ENCODE peak calls at places on chromosomes 16 and 17, in nine cellular contexts. One of them, this sample, is unnamed. For H3K27me3, the result is how much of the 10 kb centered on the place peaks cover.

GRCh38 chr17:49580055-49580721 is 4.5 kb downstream of the NXPH3 start:
- DNase-seq in mesenchymal stem cell: no peak
- DNase-seq in CD8-positive, alpha-beta memory T cell: no peak
- DNase-seq in HL-60: no peak
- DNase-seq in hepatocyte: no peak
- DNase-seq in right atrium auricular region: no peak
- DNase-seq in left ventricle myocardium inferior: no peak
- DNase-seq in spleen: no peak
- DNase-seq in CD8-positive, alpha-beta T cell: no peak
- DNase-seq in this sample: no peak

GRCh38 chr17:30565073-30565935 is 88.1 kb downstream of the GOSR1 start:
- DNase-seq in right atrium auricular region: peak
- DNase-seq in mesenchymal stem cell: no peak
- DNase-seq in CD8-positive, alpha-beta T cell: no peak
- DNase-seq in hepatocyte: no peak
- DNase-seq in HL-60: no peak
- DNase-seq in CD8-positive, alpha-beta memory T cell: no peak
- DNase-seq in left ventricle myocardium inferior: no peak
- DNase-seq in spleen: no peak
- DNase-seq in this sample: no peak

GRCh38 chr17:10053976-10054551 is 144.3 kb downstream of the GAS7 start:
- DNase-seq in HL-60: no peak
- DNase-seq in left ventricle myocardium inferior: no peak
- DNase-seq in mesenchymal stem cell: no peak
- DNase-seq in right atrium auricular region: no peak
- DNase-seq in CD8-positive, alpha-beta T cell: no peak
- DNase-seq in hepatocyte: no peak
- DNase-seq in spleen: no peak
- DNase-seq in CD8-positive, alpha-beta memory T cell: no peak
- DNase-seq in this sample: no peak

GRCh38 chr17:19791918-19792317 is 43.8 kb upstream of the ALDH3A1 start:
- DNase-seq in CD8-positive, alpha-beta T cell: no peak
- DNase-seq in spleen: no peak
- DNase-seq in hepatocyte: no peak
- DNase-seq in right atrium auricular region: no peak
- DNase-seq in CD8-positive, alpha-beta memory T cell: no peak
- DNase-seq in mesenchymal stem cell: no peak
- DNase-seq in left ventricle myocardium inferior: no peak
- DNase-seq in HL-60: no peak
- DNase-seq in this sample: no peak

GRCh38 chr17:44219636-44220210 is at the start of gene UBTF:
- DNase-seq in left ventricle myocardium inferior: peak
- DNase-seq in CD8-positive, alpha-beta memory T cell: peak
- DNase-seq in spleen: peak
- DNase-seq in right atrium auricular region: no peak
- DNase-seq in HL-60: no peak
- DNase-seq in mesenchymal stem cell: peak
- DNase-seq in CD8-positive, alpha-beta T cell: peak
- DNase-seq in hepatocyte: peak
- DNase-seq in this sample: peak

GRCh38 chr16:87790278-87791023 is 24.7 kb upstream of the KLHDC4 start:
- DNase-seq in mesenchymal stem cell: no peak
- DNase-seq in hepatocyte: no peak
- DNase-seq in left ventricle myocardium inferior: peak
- DNase-seq in HL-60: no peak
- DNase-seq in CD8-positive, alpha-beta memory T cell: no peak
- DNase-seq in spleen: no peak
- DNase-seq in right atrium auricular region: no peak
- DNase-seq in CD8-positive, alpha-beta T cell: no peak
- DNase-seq in this sample: peak

GRCh38 chr17:44362964-44363612 is 565 bp downstream of the FAM171A2 start:
- DNase-seq in mesenchymal stem cell: peak
- DNase-seq in HL-60: no peak
- DNase-seq in left ventricle myocardium inferior: no peak
- DNase-seq in hepatocyte: peak
- DNase-seq in CD8-positive, alpha-beta memory T cell: no peak
- DNase-seq in CD8-positive, alpha-beta T cell: no peak
- DNase-seq in spleen: no peak
- DNase-seq in right atrium auricular region: no peak
- DNase-seq in this sample: no peak

GRCh38 chr16:11796227-11797165 is 562 bp downstream of the ZC3H7A start:
- DNase-seq in spleen: peak
- DNase-seq in right atrium auricular region: peak
- DNase-seq in hepatocyte: peak
- DNase-seq in left ventricle myocardium inferior: peak
- DNase-seq in mesenchymal stem cell: peak
- DNase-seq in CD8-positive, alpha-beta memory T cell: peak
- DNase-seq in CD8-positive, alpha-beta T cell: peak
- DNase-seq in HL-60: no peak
- DNase-seq in this sample: peak

GRCh38 chr16:68972008-68972407 is 128.7 kb downstream of the TANGO6 start:
- DNase-seq in CD8-positive, alpha-beta memory T cell: no peak
- DNase-seq in right atrium auricular region: no peak
- DNase-seq in mesenchymal stem cell: no peak
- DNase-seq in spleen: no peak
- DNase-seq in CD8-positive, alpha-beta T cell: no peak
- DNase-seq in HL-60: no peak
- DNase-seq in hepatocyte: no peak
- DNase-seq in left ventricle myocardium inferior: no peak
- DNase-seq in this sample: no peak

GRCh38 chr16:49539758-49540157 is 166.2 kb downstream of the C16orf78 start:
- DNase-seq in spleen: peak
- DNase-seq in HL-60: no peak
- DNase-seq in CD8-positive, alpha-beta memory T cell: no peak
- DNase-seq in mesenchymal stem cell: no peak
- DNase-seq in hepatocyte: no peak
- DNase-seq in left ventricle myocardium inferior: no peak
- DNase-seq in CD8-positive, alpha-beta T cell: no peak
- DNase-seq in right atrium auricular region: no peak
- DNase-seq in this sample: no peak

GRCh38 chr17:31535581-31535981 is 144.1 kb downstream of the RAB11FIP4 start:
- DNase-seq in spleen: peak
- DNase-seq in CD8-positive, alpha-beta T cell: no peak
- DNase-seq in mesenchymal stem cell: no peak
- DNase-seq in HL-60: no peak
- DNase-seq in CD8-positive, alpha-beta memory T cell: no peak
- DNase-seq in left ventricle myocardium inferior: no peak
- DNase-seq in right atrium auricular region: no peak
- DNase-seq in hepatocyte: no peak
- DNase-seq in this sample: no peak

GRCh38 chr17:37160940-37161339 is 212.2 kb downstream of the AATF start:
- DNase-seq in hepatocyte: peak
- DNase-seq in left ventricle myocardium inferior: no peak
- DNase-seq in spleen: no peak
- DNase-seq in right atrium auricular region: no peak
- DNase-seq in CD8-positive, alpha-beta memory T cell: no peak
- DNase-seq in CD8-positive, alpha-beta T cell: no peak
- DNase-seq in HL-60: no peak
- DNase-seq in mesenchymal stem cell: peak
- DNase-seq in this sample: no peak

GRCh38 chr16:85460983-85461813 is 151.9 kb upstream of the GSE1 start:
- DNase-seq in hepatocyte: peak
- DNase-seq in spleen: no peak
- DNase-seq in HL-60: no peak
- DNase-seq in left ventricle myocardium inferior: no peak
- DNase-seq in CD8-positive, alpha-beta T cell: no peak
- DNase-seq in mesenchymal stem cell: peak
- DNase-seq in right atrium auricular region: no peak
- DNase-seq in CD8-positive, alpha-beta memory T cell: no peak
- DNase-seq in this sample: peak

GRCh38 chr17:16442594-16443389 is 27.4 kb downstream of the TRPV2 start:
- DNase-seq in hepatocyte: no peak
- DNase-seq in right atrium auricular region: no peak
- DNase-seq in HL-60: no peak
- DNase-seq in left ventricle myocardium inferior: no peak
- DNase-seq in CD8-positive, alpha-beta T cell: no peak
- DNase-seq in spleen: no peak
- DNase-seq in mesenchymal stem cell: peak
- DNase-seq in CD8-positive, alpha-beta memory T cell: no peak
- DNase-seq in this sample: no peak

GRCh38 chr17:68759343-68760140 is 158.4 kb upstream of the FAM20A start:
- DNase-seq in CD8-positive, alpha-beta memory T cell: peak
- DNase-seq in left ventricle myocardium inferior: peak
- DNase-seq in right atrium auricular region: peak
- DNase-seq in spleen: peak
- DNase-seq in HL-60: peak
- DNase-seq in hepatocyte: peak
- DNase-seq in CD8-positive, alpha-beta T cell: peak
- DNase-seq in mesenchymal stem cell: peak
- DNase-seq in this sample: peak

GRCh38 chr16:83878838-83879237 is 20.1 kb upstream of the MLYCD start:
- DNase-seq in hepatocyte: peak
- DNase-seq in CD8-positive, alpha-beta memory T cell: no peak
- DNase-seq in left ventricle myocardium inferior: no peak
- DNase-seq in spleen: no peak
- DNase-seq in right atrium auricular region: no peak
- DNase-seq in mesenchymal stem cell: peak
- DNase-seq in CD8-positive, alpha-beta T cell: no peak
- DNase-seq in HL-60: no peak
- DNase-seq in this sample: no peak

GRCh38 chr16:65896448-65897153 is 469.9 kb upstream of the CDH5 start:
- DNase-seq in right atrium auricular region: no peak
- DNase-seq in mesenchymal stem cell: no peak
- DNase-seq in CD8-positive, alpha-beta T cell: no peak
- DNase-seq in hepatocyte: no peak
- DNase-seq in left ventricle myocardium inferior: no peak
- DNase-seq in HL-60: no peak
- DNase-seq in CD8-positive, alpha-beta memory T cell: no peak
- DNase-seq in spleen: no peak
- DNase-seq in this sample: no peak

DNA sequence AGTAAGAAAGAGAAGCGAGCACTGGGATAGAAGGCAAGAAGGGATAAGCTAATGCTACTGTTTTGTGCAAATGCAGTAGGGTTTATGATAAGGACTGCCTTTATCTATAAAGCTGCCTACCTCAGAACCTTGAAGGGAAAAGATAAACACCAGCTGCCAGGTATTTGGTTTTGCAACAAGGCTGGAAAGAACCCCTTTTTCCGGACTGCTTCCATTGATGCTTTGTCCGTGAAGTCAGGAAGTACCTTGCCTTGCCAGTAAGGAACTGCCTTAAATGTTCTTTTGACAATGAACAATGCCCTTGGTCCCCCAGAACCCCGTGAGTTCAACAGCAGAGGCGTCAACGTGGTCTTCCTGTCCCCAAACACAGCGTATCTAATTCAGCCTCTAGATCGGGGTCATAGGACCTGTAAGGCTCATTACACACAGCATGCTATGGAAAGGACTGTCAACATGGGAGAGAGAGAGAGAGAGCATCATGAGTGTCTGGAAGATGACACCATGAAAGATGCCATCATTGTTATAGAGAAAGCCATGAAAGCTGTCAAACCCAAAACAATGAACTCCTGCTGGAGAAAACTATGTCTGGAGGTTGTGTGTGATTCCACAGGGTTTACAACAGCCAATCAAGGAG is 113.4 kb downstream of the ANKRD11 start:
- DNase-seq in spleen: no peak
- DNase-seq in CD8-positive, alpha-beta T cell: no peak
- DNase-seq in right atrium auricular region: no peak
- DNase-seq in HL-60: no peak
- DNase-seq in left ventricle myocardium inferior: no peak
- DNase-seq in mesenchymal stem cell: no peak
- DNase-seq in CD8-positive, alpha-beta memory T cell: no peak
- DNase-seq in hepatocyte: no peak
- DNase-seq in this sample: peak
- H3K27ac ChIP-seq in spleen: no peak
- H3K27ac ChIP-seq in CD8-positive, alpha-beta T cell: no peak
- H3K27ac ChIP-seq in right atrium auricular region: no peak
- H3K27ac ChIP-seq in HL-60: no peak
- H3K27ac ChIP-seq in left ventricle myocardium inferior: no peak
- H3K27ac ChIP-seq in mesenchymal stem cell: no peak
- H3K27ac ChIP-seq in CD8-positive, alpha-beta memory T cell: no peak
- H3K27ac ChIP-seq in hepatocyte: peak
- H3K27ac ChIP-seq in this sample: no peak

DNA sequence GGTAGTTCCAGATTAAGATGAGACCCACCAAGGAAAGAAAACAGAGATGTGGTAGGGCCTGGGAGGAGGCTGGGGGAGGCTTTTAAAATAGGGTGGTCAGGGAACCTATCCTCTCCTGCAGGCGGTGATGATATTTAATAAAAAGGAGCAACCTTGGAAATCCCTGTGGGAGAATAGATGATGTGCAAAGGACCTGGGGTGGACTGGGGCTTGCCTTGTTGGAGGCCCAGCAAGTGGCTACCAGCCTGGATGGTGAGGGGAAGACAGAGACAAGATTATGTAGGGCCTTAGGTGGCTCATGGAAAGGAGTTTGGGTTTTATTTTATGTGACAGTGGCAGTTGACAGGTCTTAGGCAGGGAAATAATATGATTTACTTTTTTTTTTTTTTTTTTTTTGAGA is 1.8 kb downstream of the POLR3E start:
- DNase-seq in left ventricle myocardium inferior: no peak
- DNase-seq in mesenchymal stem cell: peak
- DNase-seq in CD8-positive, alpha-beta T cell: no peak
- DNase-seq in right atrium auricular region: no peak
- DNase-seq in spleen: peak
- DNase-seq in HL-60: no peak
- DNase-seq in hepatocyte: no peak
- DNase-seq in CD8-positive, alpha-beta memory T cell: no peak
- DNase-seq in this sample: no peak
- H3K4me3 ChIP-seq in left ventricle myocardium inferior: peak
- H3K4me3 ChIP-seq in mesenchymal stem cell: no peak
- H3K4me3 ChIP-seq in CD8-positive, alpha-beta T cell: peak
- H3K4me3 ChIP-seq in right atrium auricular region: no peak
- H3K4me3 ChIP-seq in spleen: no peak
- H3K4me3 ChIP-seq in HL-60: no peak
- H3K4me3 ChIP-seq in hepatocyte: no peak
- H3K4me3 ChIP-seq in CD8-positive, alpha-beta memory T cell: peak
- H3K4me3 ChIP-seq in this sample: peak

GRCh38 chr17:79812969-79813825 is 16.3 kb upstream of the CBX8 start:
- DNase-seq in right atrium auricular region: no peak
- DNase-seq in left ventricle myocardium inferior: no peak
- DNase-seq in mesenchymal stem cell: no peak
- DNase-seq in CD8-positive, alpha-beta T cell: no peak
- DNase-seq in CD8-positive, alpha-beta memory T cell: no peak
- DNase-seq in HL-60: no peak
- DNase-seq in spleen: no peak
- DNase-seq in hepatocyte: peak
- DNase-seq in this sample: no peak
- H3K27me3 ChIP-seq in right atrium auricular region: half or more
- H3K27me3 ChIP-seq in left ventricle myocardium inferior: half or more
- H3K27me3 ChIP-seq in mesenchymal stem cell: half or more
- H3K27me3 ChIP-seq in CD8-positive, alpha-beta T cell: half or more
- H3K27me3 ChIP-seq in CD8-positive, alpha-beta memory T cell: half or more
- H3K27me3 ChIP-seq in HL-60: half or more
- H3K27me3 ChIP-seq in spleen: half or more
- H3K27me3 ChIP-seq in hepatocyte: half or more
- H3K27me3 ChIP-seq in this sample: half or more

DNA sequence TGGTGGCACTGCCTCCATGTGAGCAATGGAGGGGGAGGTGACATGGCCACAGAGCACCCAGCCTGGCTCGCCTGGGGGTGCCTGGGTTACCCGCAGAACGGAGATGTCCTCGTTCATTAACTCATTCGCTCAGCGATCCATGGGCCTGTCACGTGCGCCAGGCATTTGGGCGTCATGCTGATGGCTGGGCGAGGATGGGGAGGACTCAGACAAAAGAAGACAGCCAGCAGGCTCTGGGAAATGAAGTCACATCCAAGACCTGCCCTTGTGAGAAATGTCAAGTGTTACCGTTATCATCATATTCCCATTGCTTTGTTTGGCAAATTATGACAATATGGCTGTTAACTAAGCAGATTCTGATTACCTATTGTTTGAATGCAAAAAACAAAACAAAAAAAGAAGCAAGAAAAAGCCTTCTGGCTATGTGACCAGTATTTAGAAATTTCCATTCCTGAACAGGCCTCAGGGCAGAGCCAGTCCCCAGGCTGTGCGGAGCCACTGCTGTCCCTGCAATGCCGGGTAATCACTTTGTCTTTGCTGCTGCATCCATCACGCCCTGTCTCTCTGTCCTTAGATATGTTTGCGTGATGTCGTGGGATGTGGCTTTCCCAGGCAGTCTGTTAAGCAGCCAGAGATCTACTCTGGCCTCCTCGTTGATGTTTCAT is 57.9 kb downstream of the CMIP start:
- DNase-seq in right atrium auricular region: no peak
- DNase-seq in HL-60: no peak
- DNase-seq in CD8-positive, alpha-beta memory T cell: no peak
- DNase-seq in left ventricle myocardium inferior: no peak
- DNase-seq in CD8-positive, alpha-beta T cell: no peak
- DNase-seq in hepatocyte: no peak
- DNase-seq in spleen: peak
- DNase-seq in mesenchymal stem cell: no peak
- DNase-seq in this sample: no peak
- H3K27ac ChIP-seq in right atrium auricular region: peak
- H3K27ac ChIP-seq in HL-60: no peak
- H3K27ac ChIP-seq in CD8-positive, alpha-beta memory T cell: no peak
- H3K27ac ChIP-seq in left ventricle myocardium inferior: peak
- H3K27ac ChIP-seq in CD8-positive, alpha-beta T cell: no peak
- H3K27ac ChIP-seq in hepatocyte: no peak
- H3K27ac ChIP-seq in spleen: peak
- H3K27ac ChIP-seq in mesenchymal stem cell: no peak
- H3K27ac ChIP-seq in this sample: no peak